ENCODE peak calls at places on chromosomes 2 and 18, in seven cellular contexts. L, H, Y, M, Q, N and R are unnamed samples.
A peak's percentile ranks its signal among the peaks of the same experiment; 100 is the strongest.

GRCh38 chr2:45889053-45889452 is 237.6 kb downstream of the PRKCE start:
- DNase-seq in N (no peak), M (no peak), Y (no peak), Q (no peak), H (no peak), L (peak; percentile 72), R (peak; percentile 66)

GRCh38 chr2:138309760-138310159 is 191.8 kb upstream of the SPOPL start:
- DNase-seq in Y (no peak), N (no peak), L (no peak), H (no peak), Q (no peak), M (no peak), R (no peak)

GRCh38 chr18:10322408-10322807 is 132.0 kb upstream of the APCDD1 start:
- DNase-seq in N (peak; percentile 13), Y (no peak), Q (no peak), M (no peak), H (peak; percentile 37), L (no peak), R (no peak)

GRCh38 chr2:89849731-89850130 is 1158.3 kb downstream of the RPIA start:
- DNase-seq in Q (no peak), L (no peak), M (no peak), H (no peak), Y (no peak), N (no peak), R (no peak)

GRCh38 chr18:77095356-77096030 is 37.1 kb downstream of the MBP start:
- DNase-seq in N (no peak), M (no peak), Y (no peak), H (no peak), Q (no peak), L (no peak), R (no peak)

GRCh38 chr2:239055756-239056493 is 208.0 kb downstream of the TWIST2 start:
- DNase-seq in L (no peak), Y (peak; percentile 15), N (no peak), Q (no peak), H (peak; percentile 47), M (no peak), R (no peak)

GRCh38 chr2:215843579-215843978 is 169.8 kb downstream of the MREG start:
- DNase-seq in N (peak; percentile 98), Y (peak; percentile 84), M (no peak), Q (peak; percentile 78), H (peak; percentile 98), L (no peak), R (no peak)

GRCh38 chr2:162676515-162676914 is 162.1 kb downstream of the KCNH7 start:
- DNase-seq in M (no peak), L (no peak), Q (no peak), H (no peak), Y (no peak), N (no peak), R (no peak)

GRCh38 chr18:46343940-46344372 is 239.8 kb downstream of the HAUS1 start:
- DNase-seq in H (no peak), Y (peak; percentile 16), Q (no peak), M (peak; percentile 50), L (peak; percentile 67), N (peak; percentile 44), R (peak; percentile 83)

GRCh38 chr18:42614619-42615293 is 500.7 kb downstream of the RIT2 start:
- DNase-seq in M (no peak), N (no peak), Q (peak; percentile 48), L (peak; percentile 81), Y (no peak), H (peak; percentile 4), R (no peak)

GRCh38 chr2:235543126-235543750 is 49.4 kb downstream of the AGAP1 start:
- DNase-seq in H (peak; percentile 39), L (no peak), M (peak; percentile 42), Q (no peak), Y (peak; percentile 4), N (peak; percentile 77), R (peak; percentile 5)

GRCh38 chr2:75522543-75523312 is 38.0 kb downstream of the EVA1A start:
- DNase-seq in M (no peak), Q (no peak), Y (no peak), L (no peak), H (no peak), N (peak; percentile 43), R (no peak)

DNA sequence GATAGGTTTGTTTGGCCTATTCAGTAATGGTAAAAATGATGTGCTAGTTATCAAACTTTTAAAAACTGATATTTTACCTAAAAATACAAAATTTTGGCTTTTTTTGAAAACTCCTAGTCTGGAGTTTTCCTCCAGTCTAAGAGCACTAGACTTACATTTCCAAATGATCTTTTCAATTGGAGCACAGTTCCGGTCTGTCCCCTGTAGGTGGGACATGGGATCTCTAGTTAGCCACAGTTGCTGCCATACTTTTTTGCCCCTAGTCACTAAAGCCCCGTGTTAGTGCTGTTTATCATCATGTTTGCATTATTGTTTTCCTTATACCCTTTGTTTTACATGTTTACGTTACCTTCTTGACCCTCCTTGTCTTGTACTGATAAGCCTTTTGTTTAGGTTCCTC is 52.4 kb downstream of the RELCH start:
- DNase-seq in Y (no peak), M (no peak), L (no peak), N (no peak), H (no peak), Q (no peak), R (no peak)
- TF ChIP-seq CTCF in Y (no peak), M (no peak), L (no peak), N (no peak), H (peak; percentile 2), Q (peak; percentile 11), R (no peak)

DNA sequence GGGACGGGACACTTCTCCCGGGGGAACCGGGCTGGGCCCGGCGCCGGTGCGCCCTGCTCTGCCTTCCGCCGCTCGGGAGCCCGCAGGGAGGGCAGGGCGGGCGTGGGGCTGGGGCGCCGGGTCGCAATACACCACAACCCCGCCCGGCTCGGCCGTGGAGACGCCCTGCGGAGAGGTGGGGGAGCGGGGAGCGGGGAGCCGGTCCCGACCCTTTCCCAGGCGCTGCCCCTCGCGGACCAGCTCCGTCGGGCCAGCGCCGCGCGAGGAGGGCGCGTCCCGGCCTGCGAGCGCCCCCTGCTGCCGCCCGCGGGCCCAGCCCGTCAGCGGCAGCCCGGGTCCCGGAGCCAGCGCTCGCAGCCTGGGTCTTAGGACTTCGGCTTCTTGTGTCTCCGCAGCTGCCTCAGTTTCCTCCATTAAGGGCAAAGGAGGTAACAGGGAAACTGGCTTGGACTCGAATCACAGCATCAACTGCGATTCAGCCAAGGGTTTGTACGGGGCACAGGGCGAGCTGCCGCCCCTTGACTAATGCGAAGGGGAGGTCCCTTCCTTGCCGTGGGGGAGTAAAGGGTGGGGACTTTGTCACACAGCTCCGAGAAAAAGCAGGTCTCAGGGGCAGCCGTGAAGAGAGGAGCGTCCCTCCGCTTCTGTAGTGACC is 635 bp upstream of the ADRA2B start:
- DNase-seq in M (peak; percentile 80), L (no peak), Q (peak; percentile 14), H (peak; percentile 12), N (no peak), Y (peak; percentile 38), R (peak; percentile 64)
- TF ChIP-seq CTCF in M (peak; percentile 86), L (no peak), Q (peak; percentile 50), H (peak; percentile 11), N (peak; percentile 66), Y (peak; percentile 84), R (peak; percentile 92)

GRCh38 chr2:101697124-101697793 is at the start of gene MAP4K4:
- DNase-seq in Q (peak; percentile 87), Y (peak; percentile 85), M (peak; percentile 81), N (peak; percentile 70), L (peak; percentile 83), H (peak; percentile 80), R (peak; percentile 75)
- TF ChIP-seq CTCF in Q (peak; percentile 42), Y (peak; percentile 23), M (no peak), N (peak; percentile 36), L (no peak), H (peak; percentile 27), R (no peak)

GRCh38 chr2:201964011-201964410 is 69.6 kb upstream of the FZD7 start:
- DNase-seq in N (no peak), Y (no peak), M (no peak), Q (no peak), H (no peak), L (no peak), R (no peak)

GRCh38 chr2:201964631-201965206 is 68.9 kb upstream of the FZD7 start:
- DNase-seq in H (no peak), Y (no peak), M (no peak), N (no peak), L (no peak), Q (no peak), R (peak; percentile 53)

GRCh38 chr2:201968045-201968444 is 65.6 kb upstream of the FZD7 start:
- DNase-seq in L (no peak), N (no peak), Y (no peak), M (no peak), H (no peak), Q (no peak), R (no peak)

GRCh38 chr2:201966691-201967388 is 66.8 kb upstream of the FZD7 start:
- DNase-seq in Q (no peak), H (no peak), M (peak; percentile 29), Y (no peak), L (no peak), N (no peak), R (no peak)

GRCh38 chr2:201965550-201965949 is 68.1 kb upstream of the FZD7 start:
- DNase-seq in H (no peak), M (no peak), L (no peak), Q (no peak), N (no peak), Y (peak; percentile 18), R (no peak)
- TF ChIP-seq CTCF in H (peak; percentile 8), M (no peak), L (no peak), Q (peak; percentile 5), N (peak; percentile 18), Y (no peak), R (no peak)

GRCh38 chr2:217000406-217000805 is 140.5 kb upstream of the TNP1 start:
- DNase-seq in L (no peak), N (no peak), Q (no peak), M (no peak), Y (no peak), H (no peak), R (no peak)
- TF ChIP-seq CTCF in L (no peak), N (no peak), Q (no peak), M (no peak), Y (no peak), H (no peak), R (no peak)

GRCh38 chr2:135174049-135174801 is 122.1 kb downstream of the RAB3GAP1 start:
- DNase-seq in Q (no peak), H (no peak), N (no peak), L (no peak), M (no peak), Y (no peak), R (no peak)
- TF ChIP-seq CTCF in Q (no peak), H (no peak), N (no peak), L (no peak), M (no peak), Y (no peak), R (no peak)

DNA sequence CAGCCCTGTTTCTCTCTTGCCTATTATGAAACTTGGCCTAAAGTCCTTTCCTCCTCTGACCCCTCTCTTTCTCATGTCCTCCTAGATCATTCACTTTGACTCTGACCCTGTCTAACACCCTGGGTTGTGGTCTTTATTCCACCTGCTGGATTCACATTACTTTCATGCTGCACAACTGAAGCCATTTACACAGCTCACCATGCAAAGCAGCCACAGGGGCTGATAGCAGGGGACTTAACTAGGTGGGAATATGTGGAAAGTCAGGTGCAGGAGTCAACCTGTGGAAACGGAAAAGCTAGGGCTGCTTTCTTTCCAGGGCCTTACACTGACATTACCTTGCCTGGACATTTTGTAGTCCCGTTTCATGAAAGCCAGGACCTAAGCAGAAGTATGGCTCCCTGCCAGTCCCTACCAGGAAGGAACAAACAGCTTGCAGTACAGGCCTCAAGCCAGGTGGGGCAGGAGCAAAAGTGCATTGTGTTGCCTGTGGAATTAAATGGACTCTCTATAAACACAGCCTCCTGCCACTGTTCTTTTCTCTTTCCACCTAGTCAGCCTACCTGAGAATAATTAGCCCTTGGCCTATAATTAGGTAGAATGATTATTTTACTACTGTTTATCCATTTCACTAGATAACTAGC is 11.8 kb downstream of the MAPRE3 start:
- DNase-seq in Y (peak; percentile 76), L (peak; percentile 94), M (peak; percentile 79), Q (peak; percentile 48), N (peak; percentile 59), H (peak; percentile 48), R (peak; percentile 42)
- TF ChIP-seq CTCF in Y (peak; percentile 35), L (peak; percentile 54), M (peak; percentile 30), Q (peak; percentile 41), N (peak; percentile 64), H (peak; percentile 21), R (no peak)